ENCODE peak calls at places on chromosome 7, in nine cellular contexts. One of them, this sample, is unnamed.

GRCh38 chr7:34463830-34464229 is 194.2 kb upstream of the NPSR1 start:
- DNase-seq in HL-60: no peak
- DNase-seq in brain microvascular endothelial cell: no peak
- DNase-seq in spleen: no peak
- DNase-seq in GM12865: no peak
- DNase-seq in hepatocyte: peak
- DNase-seq in PC-3: peak
- DNase-seq in heart left ventricle: no peak
- DNase-seq in H1: no peak
- DNase-seq in this sample: no peak

GRCh38 chr7:96321670-96322372 is at the start of gene SLC25A13:
- DNase-seq in HL-60: peak
- DNase-seq in brain microvascular endothelial cell: peak
- DNase-seq in spleen: peak
- DNase-seq in GM12865: peak
- DNase-seq in hepatocyte: peak
- DNase-seq in PC-3: peak
- DNase-seq in heart left ventricle: peak
- DNase-seq in H1: no peak
- DNase-seq in this sample: peak

GRCh38 chr7:39312254-39312989 is 253.8 kb upstream of the YAE1 start:
- DNase-seq in HL-60: no peak
- DNase-seq in brain microvascular endothelial cell: no peak
- DNase-seq in spleen: no peak
- DNase-seq in GM12865: no peak
- DNase-seq in hepatocyte: no peak
- DNase-seq in PC-3: no peak
- DNase-seq in heart left ventricle: no peak
- DNase-seq in H1: no peak
- DNase-seq in this sample: no peak

GRCh38 chr7:107939472-107940145 is 48.6 kb downstream of the DLD start:
- DNase-seq in HL-60: no peak
- DNase-seq in brain microvascular endothelial cell: peak
- DNase-seq in spleen: no peak
- DNase-seq in GM12865: no peak
- DNase-seq in hepatocyte: no peak
- DNase-seq in PC-3: peak
- DNase-seq in heart left ventricle: peak
- DNase-seq in H1: no peak
- DNase-seq in this sample: peak

GRCh38 chr7:141430426-141431142 is 120.6 kb upstream of the AGK start:
- DNase-seq in HL-60: no peak
- DNase-seq in brain microvascular endothelial cell: no peak
- DNase-seq in spleen: no peak
- DNase-seq in GM12865: no peak
- DNase-seq in hepatocyte: no peak
- DNase-seq in PC-3: no peak
- DNase-seq in heart left ventricle: no peak
- DNase-seq in H1: no peak
- DNase-seq in this sample: no peak

GRCh38 chr7:135940077-135941075 is 36.8 kb downstream of the MTPN start:
- DNase-seq in HL-60: no peak
- DNase-seq in brain microvascular endothelial cell: no peak
- DNase-seq in spleen: no peak
- DNase-seq in GM12865: no peak
- DNase-seq in hepatocyte: no peak
- DNase-seq in PC-3: no peak
- DNase-seq in heart left ventricle: no peak
- DNase-seq in H1: no peak
- DNase-seq in this sample: no peak

GRCh38 chr7:87225696-87226095 is 6.2 kb upstream of the TMEM243 start:
- DNase-seq in HL-60: no peak
- DNase-seq in brain microvascular endothelial cell: peak
- DNase-seq in spleen: no peak
- DNase-seq in GM12865: no peak
- DNase-seq in hepatocyte: no peak
- DNase-seq in PC-3: peak
- DNase-seq in heart left ventricle: no peak
- DNase-seq in H1: no peak
- DNase-seq in this sample: peak

GRCh38 chr7:67803789-67804188 is 807.2 kb downstream of the TYW1 start:
- DNase-seq in HL-60: no peak
- DNase-seq in brain microvascular endothelial cell: no peak
- DNase-seq in spleen: no peak
- DNase-seq in GM12865: no peak
- DNase-seq in hepatocyte: no peak
- DNase-seq in PC-3: no peak
- DNase-seq in heart left ventricle: no peak
- DNase-seq in H1: no peak
- DNase-seq in this sample: no peak

GRCh38 chr7:134865001-134865845 is 85.8 kb downstream of the CALD1 start:
- DNase-seq in HL-60: no peak
- DNase-seq in brain microvascular endothelial cell: peak
- DNase-seq in spleen: no peak
- DNase-seq in GM12865: peak
- DNase-seq in hepatocyte: no peak
- DNase-seq in PC-3: no peak
- DNase-seq in heart left ventricle: no peak
- DNase-seq in H1: no peak
- DNase-seq in this sample: peak

GRCh38 chr7:100545636-100546128 is 6.7 kb downstream of the AGFG2 start:
- DNase-seq in HL-60: no peak
- DNase-seq in brain microvascular endothelial cell: peak
- DNase-seq in spleen: no peak
- DNase-seq in GM12865: peak
- DNase-seq in hepatocyte: peak
- DNase-seq in PC-3: peak
- DNase-seq in heart left ventricle: no peak
- DNase-seq in H1: no peak
- DNase-seq in this sample: peak

GRCh38 chr7:13155188-13155587 is 467.8 kb downstream of the ARL4A start:
- DNase-seq in HL-60: no peak
- DNase-seq in brain microvascular endothelial cell: no peak
- DNase-seq in spleen: no peak
- DNase-seq in GM12865: no peak
- DNase-seq in hepatocyte: no peak
- DNase-seq in PC-3: no peak
- DNase-seq in heart left ventricle: no peak
- DNase-seq in H1: no peak
- DNase-seq in this sample: no peak

GRCh38 chr7:2640858-2641257 is 9.1 kb downstream of the TTYH3 start:
- DNase-seq in HL-60: no peak
- DNase-seq in brain microvascular endothelial cell: no peak
- DNase-seq in spleen: no peak
- DNase-seq in GM12865: no peak
- DNase-seq in hepatocyte: no peak
- DNase-seq in PC-3: no peak
- DNase-seq in heart left ventricle: no peak
- DNase-seq in H1: no peak
- DNase-seq in this sample: no peak
- H3K4me3 ChIP-seq in HL-60: no peak
- H3K4me3 ChIP-seq in brain microvascular endothelial cell: no peak
- H3K4me3 ChIP-seq in spleen: no peak
- H3K4me3 ChIP-seq in GM12865: no peak
- H3K4me3 ChIP-seq in hepatocyte: no peak
- H3K4me3 ChIP-seq in PC-3: no peak
- H3K4me3 ChIP-seq in heart left ventricle: peak
- H3K4me3 ChIP-seq in H1: no peak
- H3K4me3 ChIP-seq in this sample: no peak

DNA sequence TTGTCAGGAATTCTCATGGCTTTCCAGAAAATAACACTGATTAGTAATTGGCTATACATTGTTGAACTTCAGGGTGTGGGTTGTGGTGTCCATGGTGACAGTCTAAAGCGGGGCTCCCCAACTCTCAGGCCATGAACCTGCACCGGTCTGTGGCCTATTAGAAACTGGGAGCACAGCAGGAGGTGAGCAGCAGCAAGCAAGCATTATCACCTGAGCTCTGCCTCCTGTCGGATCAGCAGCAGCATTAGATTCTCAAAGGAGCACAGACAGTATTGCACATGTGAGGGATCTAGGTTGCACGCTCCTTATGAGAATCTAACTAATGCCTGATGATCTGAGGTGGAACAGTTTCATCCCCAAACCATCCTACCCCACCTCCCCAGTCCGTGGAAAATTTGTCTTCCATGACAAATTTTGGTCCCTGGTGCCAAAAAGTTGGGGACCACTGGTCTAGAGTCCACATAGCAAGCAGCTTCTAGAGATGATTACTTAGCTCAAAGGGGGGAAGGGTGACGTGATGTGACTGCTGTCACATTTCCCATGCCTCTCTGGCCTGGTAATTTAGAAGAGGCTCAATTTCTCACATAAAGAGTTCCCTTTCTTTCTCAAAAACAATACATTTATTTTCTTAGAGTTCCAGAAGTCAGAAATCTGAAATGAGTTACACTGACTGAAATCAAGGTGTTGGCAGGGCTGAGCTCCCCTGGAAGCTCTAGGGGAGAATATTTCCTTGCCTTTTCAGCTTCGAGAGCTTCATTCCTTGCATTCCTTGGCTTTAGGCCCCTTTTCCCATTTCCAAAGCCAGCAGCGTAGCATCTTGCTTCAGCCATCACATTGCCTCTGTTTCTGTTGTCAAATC is 17.6 kb upstream of the FAM221A start:
- DNase-seq in HL-60: no peak
- DNase-seq in brain microvascular endothelial cell: no peak
- DNase-seq in spleen: no peak
- DNase-seq in GM12865: no peak
- DNase-seq in hepatocyte: no peak
- DNase-seq in PC-3: no peak
- DNase-seq in heart left ventricle: no peak
- DNase-seq in H1: no peak
- DNase-seq in this sample: peak
- TF ChIP-seq CTCF in HL-60: no peak
- TF ChIP-seq CTCF in brain microvascular endothelial cell: no peak
- TF ChIP-seq CTCF in spleen: no peak
- TF ChIP-seq CTCF in GM12865: no peak
- TF ChIP-seq CTCF in hepatocyte: no peak
- TF ChIP-seq CTCF in PC-3: no peak
- TF ChIP-seq CTCF in heart left ventricle: no peak
- TF ChIP-seq CTCF in H1: peak
- TF ChIP-seq CTCF in this sample: no peak

DNA sequence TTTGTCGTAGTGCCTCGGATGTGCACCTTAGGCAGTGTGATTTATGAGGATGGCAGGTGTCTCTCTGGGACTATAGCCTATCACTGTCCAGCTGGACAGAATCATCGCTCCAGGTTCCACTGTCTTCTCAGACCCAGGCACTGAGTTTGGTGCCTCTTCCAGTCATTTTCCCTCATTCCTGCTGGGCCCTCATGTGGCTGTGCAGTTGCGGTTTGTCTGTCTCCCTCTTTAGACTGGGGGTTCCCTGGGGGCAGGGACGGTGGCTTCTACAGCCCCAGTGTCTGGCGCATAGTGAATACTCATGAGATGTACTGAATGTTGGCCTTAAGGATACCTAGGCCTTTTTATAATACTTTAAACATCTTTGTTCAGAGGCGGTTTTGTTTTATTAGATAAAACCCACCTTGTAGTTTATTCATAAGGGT is 28.9 kb downstream of the CCM2 start:
- DNase-seq in HL-60: no peak
- DNase-seq in brain microvascular endothelial cell: no peak
- DNase-seq in spleen: no peak
- DNase-seq in GM12865: no peak
- DNase-seq in hepatocyte: no peak
- DNase-seq in PC-3: no peak
- DNase-seq in heart left ventricle: no peak
- DNase-seq in H1: no peak
- DNase-seq in this sample: no peak
- H3K4me3 ChIP-seq in HL-60: peak
- H3K4me3 ChIP-seq in brain microvascular endothelial cell: no peak
- H3K4me3 ChIP-seq in spleen: peak
- H3K4me3 ChIP-seq in GM12865: peak
- H3K4me3 ChIP-seq in hepatocyte: no peak
- H3K4me3 ChIP-seq in PC-3: no peak
- H3K4me3 ChIP-seq in heart left ventricle: peak
- H3K4me3 ChIP-seq in H1: no peak
- H3K4me3 ChIP-seq in this sample: no peak

DNA sequence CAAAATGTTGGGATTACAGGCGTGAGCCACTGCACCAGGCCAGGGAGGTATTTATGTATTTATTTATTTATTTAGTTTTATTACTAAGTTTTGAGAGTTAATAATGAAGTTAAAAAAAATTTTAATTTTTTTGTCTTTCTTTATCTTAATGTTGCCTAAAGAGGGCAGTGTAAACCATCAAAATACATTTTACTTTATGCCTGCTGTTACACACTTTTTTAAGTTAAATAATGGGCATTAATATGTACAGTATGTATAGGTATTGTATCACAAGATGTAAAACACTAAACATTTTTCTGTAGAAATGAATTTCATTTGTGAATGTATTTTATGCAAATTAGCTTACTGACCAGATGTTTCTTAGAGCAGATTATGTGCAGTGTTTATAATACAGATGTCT is 129.4 kb downstream of the AASS start:
- DNase-seq in HL-60: no peak
- DNase-seq in brain microvascular endothelial cell: no peak
- DNase-seq in spleen: no peak
- DNase-seq in GM12865: no peak
- DNase-seq in hepatocyte: no peak
- DNase-seq in PC-3: peak
- DNase-seq in heart left ventricle: no peak
- DNase-seq in H1: no peak
- DNase-seq in this sample: no peak
- TF ChIP-seq CTCF in HL-60: no peak
- TF ChIP-seq CTCF in brain microvascular endothelial cell: no peak
- TF ChIP-seq CTCF in spleen: no peak
- TF ChIP-seq CTCF in GM12865: no peak
- TF ChIP-seq CTCF in hepatocyte: peak
- TF ChIP-seq CTCF in PC-3: peak
- TF ChIP-seq CTCF in heart left ventricle: no peak
- TF ChIP-seq CTCF in H1: no peak
- TF ChIP-seq CTCF in this sample: peak

GRCh38 chr7:43114451-43114765 is 2.0 kb downstream of the HECW1 start:
- DNase-seq in HL-60: no peak
- DNase-seq in brain microvascular endothelial cell: no peak
- DNase-seq in spleen: no peak
- DNase-seq in GM12865: no peak
- DNase-seq in hepatocyte: no peak
- DNase-seq in PC-3: no peak
- DNase-seq in heart left ventricle: no peak
- DNase-seq in H1: no peak
- DNase-seq in this sample: no peak
- H3K4me3 ChIP-seq in HL-60: no peak
- H3K4me3 ChIP-seq in brain microvascular endothelial cell: no peak
- H3K4me3 ChIP-seq in spleen: no peak
- H3K4me3 ChIP-seq in GM12865: no peak
- H3K4me3 ChIP-seq in hepatocyte: no peak
- H3K4me3 ChIP-seq in PC-3: no peak
- H3K4me3 ChIP-seq in heart left ventricle: no peak
- H3K4me3 ChIP-seq in H1: peak
- H3K4me3 ChIP-seq in this sample: no peak

DNA sequence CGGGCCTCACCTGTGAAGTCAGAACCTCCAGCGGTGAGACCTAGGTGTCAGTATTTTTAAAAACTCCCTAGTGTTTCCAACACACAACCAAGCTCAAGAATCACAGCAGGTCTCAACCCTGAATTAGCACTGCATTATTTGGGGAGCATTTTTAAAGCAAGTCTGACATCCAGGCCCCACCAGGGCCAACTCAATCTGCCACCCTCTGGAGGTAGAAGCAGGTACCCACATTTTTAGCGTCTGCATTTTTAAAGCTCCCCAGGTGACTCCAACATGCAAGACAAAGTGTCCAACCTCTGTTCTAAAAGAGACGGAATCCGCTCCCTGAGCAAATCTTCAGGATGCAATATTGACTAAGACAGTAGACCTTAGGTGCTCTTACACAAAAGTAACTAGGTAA is 225.7 kb downstream of the TNS3 start:
- DNase-seq in HL-60: no peak
- DNase-seq in brain microvascular endothelial cell: no peak
- DNase-seq in spleen: no peak
- DNase-seq in GM12865: no peak
- DNase-seq in hepatocyte: no peak
- DNase-seq in PC-3: no peak
- DNase-seq in heart left ventricle: no peak
- DNase-seq in H1: no peak
- DNase-seq in this sample: no peak
- TF ChIP-seq CTCF in HL-60: no peak
- TF ChIP-seq CTCF in brain microvascular endothelial cell: no peak
- TF ChIP-seq CTCF in spleen: no peak
- TF ChIP-seq CTCF in GM12865: no peak
- TF ChIP-seq CTCF in hepatocyte: no peak
- TF ChIP-seq CTCF in PC-3: no peak
- TF ChIP-seq CTCF in heart left ventricle: no peak
- TF ChIP-seq CTCF in H1: no peak
- TF ChIP-seq CTCF in this sample: no peak